ENCODE peak calls at places on chromosomes 5 and 9, in nine cellular contexts. K is skeletal muscle cell; P is lung; Y is AG04450; T is nephron progenitor cell; A is NCI-H1436; M is effector CD4-positive, alpha-beta T cell; H is RWPE1; N is body of pancreas. V is an unnamed sample.

GRCh38 chr5:177496111-177497010 is 1.0 kb downstream of the PDLIM7 start:
- DNase-seq in Y (peak), N (peak), P (peak), K (peak), H (peak), A (peak), M (no peak), T (peak), V (peak)

GRCh38 chr5:175216991-175217390 is 227.0 kb downstream of the DRD1 start:
- DNase-seq in A (no peak), Y (no peak), N (no peak), P (no peak), K (no peak), T (no peak), M (no peak), H (no peak), V (peak)

GRCh38 chr5:56815657-56816545 is 552 bp downstream of the MAP3K1 start:
- DNase-seq in H (peak), K (no peak), Y (no peak), N (peak), A (no peak), T (no peak), P (peak), M (peak), V (no peak)

GRCh38 chr5:146001544-146002185 is 65.3 kb downstream of the SH3RF2 start:
- DNase-seq in M (no peak), K (no peak), Y (no peak), T (no peak), P (no peak), A (no peak), H (no peak), N (no peak), V (no peak)

GRCh38 chr9:35842020-35842745 is 13.2 kb downstream of the TMEM8B start:
- DNase-seq in T (no peak), M (no peak), P (no peak), Y (no peak), N (no peak), A (no peak), H (no peak), K (peak), V (no peak)

GRCh38 chr5:431711-432050 is 11.3 kb upstream of the EXOC3 start:
- DNase-seq in Y (no peak), P (no peak), T (no peak), M (no peak), N (no peak), H (no peak), A (no peak), K (no peak), V (no peak)

GRCh38 chr9:134626576-134627416 is 14.8 kb upstream of the COL5A1 start:
- DNase-seq in K (no peak), M (no peak), P (no peak), N (peak), T (no peak), A (no peak), Y (no peak), H (peak), V (no peak)

GRCh38 chr5:141747152-141747640 is 65.2 kb upstream of the ARAP3 start:
- DNase-seq in M (no peak), T (peak), N (peak), K (peak), Y (no peak), A (peak), H (peak), P (peak), V (no peak)

GRCh38 chr9:88464851-88465250 is 70.1 kb upstream of the NXNL2 start:
- DNase-seq in K (no peak), A (no peak), P (no peak), N (no peak), Y (no peak), M (no peak), H (no peak), T (no peak), V (no peak)

GRCh38 chr5:149938272-149938671 is 6.3 kb downstream of the PDE6A start:
- DNase-seq in N (peak), P (peak), K (peak), A (no peak), H (peak), M (no peak), T (no peak), Y (no peak), V (no peak)

GRCh38 chr5:126801992-126802294 is 25.0 kb downstream of the LMNB1 start:
- DNase-seq in K (no peak), A (no peak), P (no peak), Y (no peak), T (no peak), M (no peak), N (no peak), H (no peak), V (no peak)

GRCh38 chr9:131997779-131998178 is 81.9 kb downstream of the MED27 start:
- DNase-seq in H (no peak), K (no peak), P (no peak), Y (no peak), N (peak), T (no peak), M (no peak), A (no peak), V (no peak)

GRCh38 chr5:139392324-139392677 is 2.6 kb upstream of the MZB1 start:
- DNase-seq in K (no peak), T (no peak), P (no peak), A (no peak), Y (no peak), M (no peak), N (no peak), H (no peak), V (no peak)

GRCh38 chr9:35669331-35670145 is 4.2 kb upstream of the CA9 start:
- DNase-seq in M (no peak), Y (no peak), T (no peak), K (peak), P (no peak), H (peak), A (no peak), N (peak), V (no peak)

GRCh38 chr5:16713386-16713928 is 96.7 kb upstream of the RETREG1 start:
- DNase-seq in T (peak), K (no peak), H (no peak), N (no peak), A (no peak), Y (no peak), M (no peak), P (no peak), V (no peak)

GRCh38 chr5:132419517-132420468 is 50.3 kb downstream of the SLC22A5 start:
- DNase-seq in Y (peak), P (peak), N (peak), H (peak), A (peak), M (peak), K (no peak), T (peak), V (no peak)

GRCh38 chr9:96139592-96140251 is 162.3 kb downstream of the HSD17B3 start:
- DNase-seq in A (no peak), P (peak), Y (peak), K (peak), H (peak), M (no peak), T (no peak), N (no peak), V (peak)